ENCODE peak calls at places on chromosome 13, in ten cellular contexts. One of them, this sample, is unnamed.

GRCh38 chr13:21735621-21736401 is 64.9 kb downstream of the FGF9 start:
- DNase-seq in heart left ventricle: peak
- DNase-seq in fibroblast of pulmonary artery: no peak
- DNase-seq in upper lobe of left lung: no peak
- DNase-seq in CD4-positive, alpha-beta T cell: no peak
- DNase-seq in foreskin fibroblast: no peak
- DNase-seq in CD8-positive, alpha-beta T cell: no peak
- DNase-seq in heart right ventricle: peak
- DNase-seq in progenitor cell of endocrine pancreas: no peak
- DNase-seq in fibroblast of lung: no peak
- DNase-seq in this sample: no peak

GRCh38 chr13:102700088-102701031 is 5.5 kb upstream of the METTL21C start:
- DNase-seq in foreskin fibroblast: peak
- DNase-seq in CD4-positive, alpha-beta T cell: no peak
- DNase-seq in fibroblast of lung: no peak
- DNase-seq in heart right ventricle: no peak
- DNase-seq in upper lobe of left lung: no peak
- DNase-seq in progenitor cell of endocrine pancreas: no peak
- DNase-seq in fibroblast of pulmonary artery: no peak
- DNase-seq in CD8-positive, alpha-beta T cell: no peak
- DNase-seq in heart left ventricle: no peak
- DNase-seq in this sample: no peak

GRCh38 chr13:93726173-93727019 is 499.8 kb downstream of the GPC6 start:
- DNase-seq in upper lobe of left lung: no peak
- DNase-seq in heart left ventricle: no peak
- DNase-seq in fibroblast of pulmonary artery: no peak
- DNase-seq in foreskin fibroblast: no peak
- DNase-seq in CD8-positive, alpha-beta T cell: no peak
- DNase-seq in progenitor cell of endocrine pancreas: no peak
- DNase-seq in CD4-positive, alpha-beta T cell: no peak
- DNase-seq in fibroblast of lung: no peak
- DNase-seq in heart right ventricle: no peak
- DNase-seq in this sample: no peak

GRCh38 chr13:98524391-98524790 is 52.5 kb downstream of the STK24 start:
- DNase-seq in heart right ventricle: no peak
- DNase-seq in progenitor cell of endocrine pancreas: no peak
- DNase-seq in CD8-positive, alpha-beta T cell: no peak
- DNase-seq in upper lobe of left lung: no peak
- DNase-seq in heart left ventricle: no peak
- DNase-seq in fibroblast of pulmonary artery: no peak
- DNase-seq in foreskin fibroblast: no peak
- DNase-seq in CD4-positive, alpha-beta T cell: no peak
- DNase-seq in fibroblast of lung: no peak
- DNase-seq in this sample: no peak

GRCh38 chr13:93328943-93329342 is 102.3 kb downstream of the GPC6 start:
- DNase-seq in CD4-positive, alpha-beta T cell: no peak
- DNase-seq in CD8-positive, alpha-beta T cell: no peak
- DNase-seq in upper lobe of left lung: no peak
- DNase-seq in progenitor cell of endocrine pancreas: no peak
- DNase-seq in fibroblast of pulmonary artery: no peak
- DNase-seq in fibroblast of lung: no peak
- DNase-seq in heart right ventricle: no peak
- DNase-seq in foreskin fibroblast: no peak
- DNase-seq in heart left ventricle: no peak
- DNase-seq in this sample: no peak

GRCh38 chr13:91346848-91347211 is 657 bp upstream of the MIR17HG start:
- DNase-seq in foreskin fibroblast: no peak
- DNase-seq in fibroblast of pulmonary artery: peak
- DNase-seq in CD4-positive, alpha-beta T cell: peak
- DNase-seq in heart right ventricle: no peak
- DNase-seq in progenitor cell of endocrine pancreas: peak
- DNase-seq in heart left ventricle: no peak
- DNase-seq in CD8-positive, alpha-beta T cell: peak
- DNase-seq in upper lobe of left lung: no peak
- DNase-seq in fibroblast of lung: no peak
- DNase-seq in this sample: peak

GRCh38 chr13:29501674-29502073 is 93.8 kb downstream of the SLC7A1 start:
- DNase-seq in foreskin fibroblast: no peak
- DNase-seq in fibroblast of lung: no peak
- DNase-seq in fibroblast of pulmonary artery: no peak
- DNase-seq in heart right ventricle: no peak
- DNase-seq in CD4-positive, alpha-beta T cell: no peak
- DNase-seq in upper lobe of left lung: no peak
- DNase-seq in heart left ventricle: no peak
- DNase-seq in progenitor cell of endocrine pancreas: no peak
- DNase-seq in CD8-positive, alpha-beta T cell: no peak
- DNase-seq in this sample: no peak

GRCh38 chr13:23901365-23901764 is 4.1 kb upstream of the C1QTNF9B start:
- DNase-seq in heart right ventricle: no peak
- DNase-seq in CD8-positive, alpha-beta T cell: no peak
- DNase-seq in CD4-positive, alpha-beta T cell: no peak
- DNase-seq in foreskin fibroblast: peak
- DNase-seq in fibroblast of lung: peak
- DNase-seq in fibroblast of pulmonary artery: no peak
- DNase-seq in heart left ventricle: no peak
- DNase-seq in upper lobe of left lung: no peak
- DNase-seq in progenitor cell of endocrine pancreas: no peak
- DNase-seq in this sample: no peak

GRCh38 chr13:81393686-81394085 is 1052.8 kb upstream of the SPRY2 start:
- DNase-seq in CD4-positive, alpha-beta T cell: no peak
- DNase-seq in heart left ventricle: no peak
- DNase-seq in upper lobe of left lung: no peak
- DNase-seq in fibroblast of pulmonary artery: no peak
- DNase-seq in foreskin fibroblast: no peak
- DNase-seq in heart right ventricle: no peak
- DNase-seq in CD8-positive, alpha-beta T cell: no peak
- DNase-seq in progenitor cell of endocrine pancreas: no peak
- DNase-seq in fibroblast of lung: no peak
- DNase-seq in this sample: no peak

GRCh38 chr13:100443998-100444328 is 144.6 kb downstream of the GGACT start:
- DNase-seq in heart right ventricle: no peak
- DNase-seq in progenitor cell of endocrine pancreas: no peak
- DNase-seq in CD8-positive, alpha-beta T cell: no peak
- DNase-seq in fibroblast of pulmonary artery: no peak
- DNase-seq in fibroblast of lung: peak
- DNase-seq in foreskin fibroblast: no peak
- DNase-seq in upper lobe of left lung: peak
- DNase-seq in heart left ventricle: no peak
- DNase-seq in CD4-positive, alpha-beta T cell: no peak
- DNase-seq in this sample: no peak

GRCh38 chr13:100439247-100439955 is 149.2 kb downstream of the GGACT start:
- DNase-seq in heart right ventricle: no peak
- DNase-seq in foreskin fibroblast: no peak
- DNase-seq in upper lobe of left lung: no peak
- DNase-seq in fibroblast of lung: no peak
- DNase-seq in CD4-positive, alpha-beta T cell: no peak
- DNase-seq in CD8-positive, alpha-beta T cell: no peak
- DNase-seq in fibroblast of pulmonary artery: no peak
- DNase-seq in heart left ventricle: no peak
- DNase-seq in progenitor cell of endocrine pancreas: no peak
- DNase-seq in this sample: no peak

GRCh38 chr13:100440756-100441421 is 147.7 kb downstream of the GGACT start:
- DNase-seq in fibroblast of lung: peak
- DNase-seq in heart right ventricle: no peak
- DNase-seq in heart left ventricle: no peak
- DNase-seq in fibroblast of pulmonary artery: peak
- DNase-seq in upper lobe of left lung: no peak
- DNase-seq in foreskin fibroblast: peak
- DNase-seq in progenitor cell of endocrine pancreas: no peak
- DNase-seq in CD8-positive, alpha-beta T cell: no peak
- DNase-seq in CD4-positive, alpha-beta T cell: no peak
- DNase-seq in this sample: no peak

GRCh38 chr13:100443278-100443997 is 145.2 kb downstream of the GGACT start:
- DNase-seq in fibroblast of lung: no peak
- DNase-seq in progenitor cell of endocrine pancreas: no peak
- DNase-seq in heart right ventricle: no peak
- DNase-seq in heart left ventricle: no peak
- DNase-seq in CD8-positive, alpha-beta T cell: no peak
- DNase-seq in fibroblast of pulmonary artery: no peak
- DNase-seq in CD4-positive, alpha-beta T cell: no peak
- DNase-seq in upper lobe of left lung: no peak
- DNase-seq in foreskin fibroblast: no peak
- DNase-seq in this sample: no peak

DNA sequence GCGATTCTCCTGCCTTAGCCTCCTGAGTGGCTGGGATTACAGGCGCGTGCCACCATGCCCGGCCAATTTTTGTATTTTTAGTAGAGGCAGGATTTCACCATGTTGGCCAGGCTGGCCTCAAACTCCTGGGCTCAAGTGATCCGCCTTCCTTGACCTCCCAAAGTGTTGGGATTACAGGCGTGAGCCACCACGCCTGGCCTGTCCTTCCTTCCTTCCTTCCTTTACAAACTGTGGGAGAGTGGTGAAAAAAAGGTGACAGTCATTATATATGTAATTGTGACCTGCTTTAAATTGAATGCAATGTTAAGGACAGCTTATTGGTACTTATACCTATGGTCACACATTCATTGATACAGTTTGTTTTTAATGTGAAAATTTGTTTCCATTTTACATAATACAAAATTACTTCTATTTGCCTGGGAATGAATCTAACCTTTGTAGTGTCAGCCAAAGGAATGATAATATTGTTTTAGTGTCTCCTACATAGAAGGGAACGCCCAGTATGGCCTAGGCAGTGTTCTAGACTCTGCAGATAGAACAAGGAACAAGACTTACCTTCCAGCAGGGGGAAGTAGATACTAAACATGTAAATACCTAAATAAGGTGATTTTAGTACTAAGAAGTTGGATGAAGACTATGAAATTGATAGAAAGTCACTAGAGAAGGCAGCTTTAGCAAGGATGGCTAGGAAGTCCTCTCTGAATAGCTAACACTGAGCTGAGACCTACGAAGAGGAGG is 146.3 kb downstream of the GGACT start:
- DNase-seq in heart right ventricle: no peak
- DNase-seq in foreskin fibroblast: no peak
- DNase-seq in heart left ventricle: no peak
- DNase-seq in CD4-positive, alpha-beta T cell: no peak
- DNase-seq in progenitor cell of endocrine pancreas: no peak
- DNase-seq in fibroblast of pulmonary artery: no peak
- DNase-seq in fibroblast of lung: no peak
- DNase-seq in upper lobe of left lung: no peak
- DNase-seq in CD8-positive, alpha-beta T cell: no peak
- DNase-seq in this sample: no peak
- TF ChIP-seq CTCF in heart right ventricle: no peak
- TF ChIP-seq CTCF in foreskin fibroblast: no peak
- TF ChIP-seq CTCF in heart left ventricle: no peak
- TF ChIP-seq CTCF in CD4-positive, alpha-beta T cell: no peak
- TF ChIP-seq CTCF in progenitor cell of endocrine pancreas: no peak
- TF ChIP-seq CTCF in fibroblast of pulmonary artery: no peak
- TF ChIP-seq CTCF in fibroblast of lung: no peak
- TF ChIP-seq CTCF in upper lobe of left lung: no peak
- TF ChIP-seq CTCF in CD8-positive, alpha-beta T cell: no peak
- TF ChIP-seq CTCF in this sample: no peak

DNA sequence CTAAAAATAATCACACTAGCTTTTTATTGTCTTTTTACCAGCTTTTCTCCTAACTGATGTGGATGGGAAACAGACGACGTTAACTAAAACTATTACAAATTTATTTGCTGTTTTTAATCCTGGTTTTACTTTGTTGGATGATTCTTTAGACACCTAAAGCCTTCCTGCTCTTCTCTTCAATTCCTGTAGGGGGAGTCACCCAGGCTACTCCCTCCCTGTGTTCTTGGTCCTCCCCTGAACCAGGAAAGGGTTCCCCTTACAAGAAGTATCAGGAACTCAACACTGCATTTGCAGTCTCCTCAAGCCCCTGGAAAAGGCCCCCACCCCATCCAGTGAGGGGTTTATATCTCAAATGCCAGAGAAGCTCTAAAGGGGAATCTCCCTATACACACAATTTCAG is 206.1 kb downstream of the SUCLA2 start:
- DNase-seq in fibroblast of pulmonary artery: peak
- DNase-seq in heart left ventricle: no peak
- DNase-seq in progenitor cell of endocrine pancreas: no peak
- DNase-seq in upper lobe of left lung: no peak
- DNase-seq in foreskin fibroblast: no peak
- DNase-seq in CD4-positive, alpha-beta T cell: no peak
- DNase-seq in CD8-positive, alpha-beta T cell: no peak
- DNase-seq in heart right ventricle: no peak
- DNase-seq in fibroblast of lung: no peak
- DNase-seq in this sample: peak
- TF ChIP-seq CTCF in fibroblast of pulmonary artery: peak
- TF ChIP-seq CTCF in heart left ventricle: no peak
- TF ChIP-seq CTCF in progenitor cell of endocrine pancreas: peak
- TF ChIP-seq CTCF in upper lobe of left lung: no peak
- TF ChIP-seq CTCF in foreskin fibroblast: peak
- TF ChIP-seq CTCF in CD4-positive, alpha-beta T cell: peak
- TF ChIP-seq CTCF in CD8-positive, alpha-beta T cell: peak
- TF ChIP-seq CTCF in heart right ventricle: no peak
- TF ChIP-seq CTCF in fibroblast of lung: peak
- TF ChIP-seq CTCF in this sample: no peak

DNA sequence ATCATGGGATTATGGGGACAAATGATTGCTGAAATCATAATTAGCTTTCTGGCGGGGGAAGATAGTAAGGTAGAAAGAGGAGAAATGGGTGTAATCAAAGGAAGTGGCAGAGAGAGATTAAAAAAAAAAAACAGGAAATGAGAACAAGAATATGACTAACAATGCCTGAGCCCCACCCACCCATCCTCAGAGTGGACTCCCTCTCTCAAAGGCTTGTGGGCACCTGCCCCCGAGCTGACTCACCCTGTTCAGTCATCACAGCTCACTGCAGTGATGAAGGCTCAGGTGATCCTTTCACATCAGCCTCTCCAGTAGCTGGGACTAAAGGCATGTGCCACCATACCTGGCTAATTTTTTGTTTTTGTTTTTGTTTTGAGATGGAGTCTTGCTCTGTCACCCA is 26.4 kb upstream of the TPT1 start:
- DNase-seq in CD4-positive, alpha-beta T cell: peak
- DNase-seq in heart right ventricle: no peak
- DNase-seq in upper lobe of left lung: peak
- DNase-seq in heart left ventricle: no peak
- DNase-seq in fibroblast of lung: peak
- DNase-seq in foreskin fibroblast: peak
- DNase-seq in CD8-positive, alpha-beta T cell: peak
- DNase-seq in progenitor cell of endocrine pancreas: no peak
- DNase-seq in fibroblast of pulmonary artery: peak
- DNase-seq in this sample: peak
- TF ChIP-seq CTCF in CD4-positive, alpha-beta T cell: no peak
- TF ChIP-seq CTCF in heart right ventricle: no peak
- TF ChIP-seq CTCF in upper lobe of left lung: no peak
- TF ChIP-seq CTCF in heart left ventricle: no peak
- TF ChIP-seq CTCF in fibroblast of lung: no peak
- TF ChIP-seq CTCF in foreskin fibroblast: no peak
- TF ChIP-seq CTCF in CD8-positive, alpha-beta T cell: no peak
- TF ChIP-seq CTCF in progenitor cell of endocrine pancreas: no peak
- TF ChIP-seq CTCF in fibroblast of pulmonary artery: no peak
- TF ChIP-seq CTCF in this sample: no peak

GRCh38 chr13:38527140-38527539 is 159.7 kb upstream of the FREM2 start:
- DNase-seq in fibroblast of lung: no peak
- DNase-seq in heart right ventricle: no peak
- DNase-seq in foreskin fibroblast: no peak
- DNase-seq in fibroblast of pulmonary artery: no peak
- DNase-seq in CD8-positive, alpha-beta T cell: no peak
- DNase-seq in CD4-positive, alpha-beta T cell: no peak
- DNase-seq in upper lobe of left lung: no peak
- DNase-seq in heart left ventricle: no peak
- DNase-seq in progenitor cell of endocrine pancreas: no peak
- DNase-seq in this sample: no peak

GRCh38 chr13:38535271-38535670 is 151.6 kb upstream of the FREM2 start:
- DNase-seq in foreskin fibroblast: no peak
- DNase-seq in fibroblast of pulmonary artery: no peak
- DNase-seq in upper lobe of left lung: no peak
- DNase-seq in progenitor cell of endocrine pancreas: no peak
- DNase-seq in fibroblast of lung: no peak
- DNase-seq in heart left ventricle: no peak
- DNase-seq in heart right ventricle: no peak
- DNase-seq in CD8-positive, alpha-beta T cell: no peak
- DNase-seq in CD4-positive, alpha-beta T cell: no peak
- DNase-seq in this sample: no peak

GRCh38 chr13:38530492-38530891 is 156.4 kb upstream of the FREM2 start:
- DNase-seq in fibroblast of lung: peak
- DNase-seq in upper lobe of left lung: no peak
- DNase-seq in foreskin fibroblast: peak
- DNase-seq in heart right ventricle: no peak
- DNase-seq in CD4-positive, alpha-beta T cell: no peak
- DNase-seq in heart left ventricle: no peak
- DNase-seq in fibroblast of pulmonary artery: peak
- DNase-seq in progenitor cell of endocrine pancreas: no peak
- DNase-seq in CD8-positive, alpha-beta T cell: no peak
- DNase-seq in this sample: peak
- TF ChIP-seq CTCF in fibroblast of lung: no peak
- TF ChIP-seq CTCF in upper lobe of left lung: no peak
- TF ChIP-seq CTCF in foreskin fibroblast: peak
- TF ChIP-seq CTCF in heart right ventricle: no peak
- TF ChIP-seq CTCF in CD4-positive, alpha-beta T cell: no peak
- TF ChIP-seq CTCF in heart left ventricle: peak
- TF ChIP-seq CTCF in fibroblast of pulmonary artery: peak
- TF ChIP-seq CTCF in progenitor cell of endocrine pancreas: peak
- TF ChIP-seq CTCF in CD8-positive, alpha-beta T cell: no peak
- TF ChIP-seq CTCF in this sample: peak